ENCODE peak calls at places on chromosome 18, in nine cellular contexts. S is naive thymus-derived CD4-positive, alpha-beta T cell; T is uterus; F is tibial artery; X is ovary; W is astrocyte; C is aorta; O is fibroblast of lung; H is heart right ventricle. B is an unnamed sample.

GRCh38 chr18:62621546-62621945 is 93.8 kb upstream of the PHLPP1 start:
- DNase-seq in X (no peak), W (peak; percentile 14), H (peak; percentile 73), F (no peak), T (peak; percentile 53), C (no peak), S (no peak), O (peak; percentile 31), B (no peak)

GRCh38 chr18:34120294-34120693 is 104.4 kb downstream of the NOL4 start:
- DNase-seq in S (no peak), H (no peak), F (no peak), C (no peak), O (peak; percentile 53), T (no peak), X (no peak), W (peak; percentile 41), B (no peak)

GRCh38 chr18:55224086-55224625 is 264.9 kb upstream of the CCDC68 start:
- DNase-seq in T (no peak), F (no peak), S (no peak), C (no peak), O (peak; percentile 33), X (no peak), W (no peak), H (no peak), B (no peak)

GRCh38 chr18:8800445-8800844 is 95.1 kb downstream of the MTCL1 start:
- DNase-seq in X (no peak), C (no peak), H (no peak), F (no peak), O (peak; percentile 100), W (peak; percentile 100), S (no peak), T (no peak), B (no peak)

GRCh38 chr18:55927831-55928230 is 339.8 kb upstream of the TCF4 start:
- DNase-seq in H (no peak), O (peak; percentile 83), S (no peak), T (no peak), X (no peak), F (no peak), C (no peak), W (peak; percentile 86), B (no peak)

GRCh38 chr18:9578306-9578705 is 36.1 kb downstream of the PPP4R1 start:
- DNase-seq in O (no peak), F (no peak), W (no peak), H (no peak), T (no peak), C (no peak), X (no peak), S (no peak), B (no peak)

GRCh38 chr18:75538727-75539126 is 111.2 kb upstream of the SMIM21 start:
- DNase-seq in W (peak; percentile 77), T (no peak), O (peak; percentile 79), S (no peak), H (no peak), X (no peak), F (no peak), C (no peak), B (no peak)

GRCh38 chr18:8695932-8696510 is 9.3 kb upstream of the MTCL1 start:
- DNase-seq in C (no peak), X (no peak), W (no peak), O (no peak), T (no peak), F (no peak), H (no peak), S (no peak), B (no peak)

GRCh38 chr18:26039203-26039602 is 51.2 kb downstream of the SS18 start:
- DNase-seq in O (no peak), W (no peak), H (no peak), X (no peak), S (no peak), F (no peak), C (no peak), T (no peak), B (no peak)

GRCh38 chr18:26405190-26405781 is 143.1 kb downstream of the KCTD1 start:
- DNase-seq in O (peak; percentile 50), W (peak; percentile 19), T (no peak), C (no peak), S (no peak), X (no peak), F (no peak), H (peak; percentile 33), B (no peak)

GRCh38 chr18:62088146-62088545 is 98.7 kb downstream of the PIGN start:
- DNase-seq in F (no peak), X (no peak), W (peak; percentile 10), O (peak; percentile 20), C (no peak), H (no peak), T (no peak), S (peak; percentile 61), B (no peak)

GRCh38 chr18:39871976-39872375 is 2083.1 kb upstream of the PIK3C3 start:
- DNase-seq in S (no peak), T (no peak), W (no peak), X (no peak), H (no peak), O (peak; percentile 4), C (no peak), F (no peak), B (no peak)

GRCh38 chr18:21194871-21195771 is 46.9 kb upstream of the GREB1L start:
- DNase-seq in S (peak; percentile 14), F (no peak), W (peak; percentile 36), O (peak; percentile 42), T (no peak), H (no peak), X (no peak), C (no peak), B (no peak)

GRCh38 chr18:58544616-58545337 is 84.1 kb downstream of the ALPK2 start:
- DNase-seq in C (no peak), X (no peak), F (no peak), T (no peak), H (no peak), W (peak; percentile 81), O (peak; percentile 82), S (no peak), B (no peak)

GRCh38 chr18:78999939-79000338 is 20.3 kb downstream of the SALL3 start:
- DNase-seq in H (no peak), T (no peak), O (no peak), S (no peak), W (no peak), F (no peak), C (no peak), X (no peak), B (no peak)

GRCh38 chr18:63848159-63848558 is 39.3 kb upstream of the SERPINB2 start:
- DNase-seq in T (no peak), O (peak; percentile 58), C (no peak), S (no peak), F (no peak), W (peak; percentile 36), H (no peak), X (no peak), B (no peak)

GRCh38 chr18:48228841-48229240 is 180.3 kb downstream of the ZBTB7C start:
- DNase-seq in F (no peak), W (no peak), T (no peak), S (no peak), O (no peak), H (peak; percentile 9), C (no peak), X (no peak), B (no peak)
- H3K4me1 ChIP-seq in F (peaks cover 8% of the 10 kb centered on the region), W (no peaks in the 10 kb centered on the region), T (peaks cover 5% of the 10 kb centered on the region), S (no peaks in the 10 kb centered on the region), O (no peaks in the 10 kb centered on the region), H (peaks cover 14% of the 10 kb centered on the region), C (no peaks in the 10 kb centered on the region), X (peaks cover 21% of the 10 kb centered on the region), B (no peaks in the 10 kb centered on the region)

DNA sequence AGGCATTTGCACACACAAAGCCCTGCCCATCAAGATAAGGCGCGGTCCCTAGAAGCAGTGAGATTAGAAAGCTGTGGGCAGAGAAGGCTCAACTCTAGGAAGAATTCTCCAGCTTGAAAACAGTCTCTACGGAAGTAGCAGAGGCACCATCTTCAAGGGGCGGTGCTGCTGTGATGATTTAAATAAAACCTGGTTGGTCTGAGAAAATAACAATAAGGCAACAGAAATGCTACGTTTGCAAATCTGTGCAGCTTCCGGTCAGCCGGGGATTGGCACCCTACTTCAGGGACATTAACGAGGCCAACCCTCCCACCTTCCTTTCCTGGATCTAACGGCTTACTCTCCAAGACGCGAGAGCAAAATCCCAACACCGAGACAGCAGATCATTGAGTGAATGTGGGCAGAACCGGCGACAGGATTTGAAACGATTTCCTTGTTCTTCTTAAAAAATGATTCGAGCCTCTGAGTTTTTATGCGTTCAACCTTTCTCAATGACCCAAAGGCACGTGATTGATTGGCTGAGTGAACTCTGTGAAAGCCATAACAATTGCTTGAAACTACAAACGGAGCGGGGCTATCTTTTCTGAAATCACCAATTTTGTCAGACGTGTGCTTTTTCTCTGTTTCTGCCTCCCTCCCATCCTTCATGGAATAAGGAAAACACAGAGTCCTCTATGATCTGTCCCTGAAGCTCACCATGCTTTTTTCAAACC is 93.7 kb upstream of the ZNF516 start:
- DNase-seq in F (no peak), W (peak; percentile 24), S (no peak), X (no peak), C (no peak), O (peak; percentile 43), T (no peak), H (no peak), B (no peak)
- H3K4me3 ChIP-seq in F (peak overlapping the region; percentile 7), W (peak overlapping the region; percentile 43), S (no peak overlapping the region), X (peak overlapping the region; percentile 31), C (peak overlapping the region; percentile 28), O (peak overlapping the region; percentile 8), T (peak overlapping the region; percentile 34), H (peak overlapping the region; percentile 39), B (no peak overlapping the region)

DNA sequence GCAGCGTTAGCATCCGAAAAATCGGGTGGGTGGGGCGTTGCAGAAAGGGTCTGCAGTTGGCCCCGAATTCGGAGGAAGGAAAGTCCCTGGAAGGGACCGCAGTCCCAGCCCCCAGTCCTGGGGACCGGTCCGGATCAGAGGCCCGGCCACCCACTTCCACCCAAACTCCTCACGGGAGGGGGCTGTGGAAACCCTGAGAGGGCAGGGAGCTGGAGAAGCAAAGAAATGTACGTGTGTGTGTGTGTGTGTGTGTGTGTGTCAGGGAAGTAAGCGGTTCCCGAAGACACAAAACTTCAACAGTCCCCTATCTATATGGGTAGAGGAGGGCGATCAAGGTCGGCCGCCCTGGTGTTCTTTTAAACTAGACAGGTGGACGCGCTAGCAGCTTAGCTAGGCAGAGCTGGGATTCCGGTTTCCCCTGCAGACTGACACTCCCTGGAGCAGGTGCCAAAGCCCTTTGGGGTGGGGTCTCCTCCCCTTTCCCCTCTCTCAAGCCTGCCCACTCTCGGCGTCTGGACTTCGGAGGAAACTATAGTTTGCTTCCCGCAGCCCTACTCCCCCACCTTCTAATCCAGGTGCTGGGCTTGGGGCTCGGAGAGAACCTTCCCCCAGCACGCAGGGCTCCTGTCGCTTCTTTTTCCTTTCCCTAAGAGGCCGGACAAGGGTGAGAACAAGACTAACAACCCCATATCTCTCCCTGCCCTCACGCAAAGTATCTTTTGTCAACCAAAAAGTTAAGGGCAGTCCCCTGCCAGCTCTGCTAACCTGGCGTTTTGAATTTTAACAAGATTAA is 4.8 kb upstream of the ONECUT2 start:
- DNase-seq in H (no peak), F (no peak), X (no peak), C (no peak), W (no peak), T (no peak), S (no peak), O (no peak), B (no peak)
- H3K27me3 ChIP-seq in H (peaks cover 100% of the 10 kb centered on the region), F (peaks cover 93% of the 10 kb centered on the region), X (peaks cover 8% of the 10 kb centered on the region), C (no peaks in the 10 kb centered on the region), W (peaks cover 86% of the 10 kb centered on the region), T (peaks cover 73% of the 10 kb centered on the region), S (peaks cover 42% of the 10 kb centered on the region), O (peaks cover 70% of the 10 kb centered on the region), B (peaks cover 93% of the 10 kb centered on the region)

DNA sequence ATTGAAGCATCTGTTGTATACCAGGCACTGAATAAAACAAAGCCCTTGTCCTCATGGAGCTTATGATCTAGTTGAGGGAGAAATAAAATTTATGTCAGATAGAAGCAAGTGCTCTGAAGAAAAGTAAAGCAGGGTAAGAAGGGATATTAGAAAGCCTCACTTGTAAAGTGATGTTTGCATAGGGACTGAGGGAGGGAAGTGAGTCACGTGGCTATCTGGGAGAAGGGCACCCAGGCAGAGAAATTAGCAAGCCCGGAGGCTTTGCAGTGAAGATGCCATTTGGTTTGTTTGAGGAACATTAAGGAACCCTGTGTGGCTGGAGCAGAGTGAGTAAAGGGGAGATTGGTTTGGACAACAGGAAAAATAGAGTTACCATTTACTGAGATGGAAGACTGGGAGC is 52.1 kb downstream of the RBBP8 start:
- DNase-seq in F (no peak), H (no peak), T (no peak), S (no peak), O (no peak), W (no peak), C (no peak), X (no peak), B (no peak)
- H3K4me1 ChIP-seq in F (no peaks in the 10 kb centered on the region), H (no peaks in the 10 kb centered on the region), T (no peaks in the 10 kb centered on the region), S (no peaks in the 10 kb centered on the region), O (no peaks in the 10 kb centered on the region), W (no peaks in the 10 kb centered on the region), C (no peaks in the 10 kb centered on the region), X (no peaks in the 10 kb centered on the region), B (no peaks in the 10 kb centered on the region)